ENCODE peak calls at places on chromosomes 3 and 15, in four cellular contexts. One of them, this sample, is unnamed.

GRCh38 chr3:123658118-123658859 is 73.4 kb upstream of the HACD2 start:
- DNase-seq in astrocyte of the spinal cord: peak; percentile 69
- DNase-seq in left ventricle myocardium superior: peak; percentile 49
- DNase-seq in body of pancreas: peak; percentile 62
- DNase-seq in this sample: peak; percentile 81

GRCh38 chr3:68088216-68088615 is 433.8 kb upstream of the SUCLG2 start:
- DNase-seq in astrocyte of the spinal cord: no peak
- DNase-seq in body of pancreas: peak; percentile 46
- DNase-seq in left ventricle myocardium superior: no peak
- DNase-seq in this sample: no peak

GRCh38 chr3:72836923-72837322 is 11.3 kb downstream of the SHQ1 start:
- DNase-seq in left ventricle myocardium superior: peak; percentile 88
- DNase-seq in astrocyte of the spinal cord: peak; percentile 46
- DNase-seq in body of pancreas: peak; percentile 85
- DNase-seq in this sample: no peak

GRCh38 chr3:149010504-149010951 is 19.2 kb downstream of the GYG1 start:
- DNase-seq in body of pancreas: no peak
- DNase-seq in left ventricle myocardium superior: no peak
- DNase-seq in astrocyte of the spinal cord: no peak
- DNase-seq in this sample: peak; percentile 58

GRCh38 chr3:150738688-150739087 is 24.3 kb downstream of the SIAH2 start:
- DNase-seq in left ventricle myocardium superior: no peak
- DNase-seq in astrocyte of the spinal cord: no peak
- DNase-seq in body of pancreas: no peak
- DNase-seq in this sample: peak; percentile 45

GRCh38 chr15:73867956-73868355 is 5.4 kb upstream of the TBC1D21 start:
- DNase-seq in body of pancreas: no peak
- DNase-seq in astrocyte of the spinal cord: no peak
- DNase-seq in left ventricle myocardium superior: no peak
- DNase-seq in this sample: no peak

GRCh38 chr3:25992606-25993005 is 202.7 kb downstream of the OXSM start:
- DNase-seq in left ventricle myocardium superior: no peak
- DNase-seq in astrocyte of the spinal cord: no peak
- DNase-seq in body of pancreas: no peak
- DNase-seq in this sample: no peak

GRCh38 chr3:38245930-38246329 is 19.7 kb upstream of the SLC22A13 start:
- DNase-seq in body of pancreas: no peak
- DNase-seq in astrocyte of the spinal cord: no peak
- DNase-seq in left ventricle myocardium superior: no peak
- DNase-seq in this sample: no peak

GRCh38 chr3:20055020-20055775 is 15.0 kb downstream of the KAT2B start:
- DNase-seq in left ventricle myocardium superior: no peak
- DNase-seq in body of pancreas: no peak
- DNase-seq in astrocyte of the spinal cord: no peak
- DNase-seq in this sample: no peak

GRCh38 chr3:38473229-38473628 is 19.5 kb downstream of the ACVR2B start:
- DNase-seq in body of pancreas: no peak
- DNase-seq in astrocyte of the spinal cord: no peak
- DNase-seq in left ventricle myocardium superior: no peak
- DNase-seq in this sample: no peak

GRCh38 chr15:78207110-78207458 is 27.3 kb downstream of the ACSBG1 start:
- DNase-seq in left ventricle myocardium superior: no peak
- DNase-seq in astrocyte of the spinal cord: no peak
- DNase-seq in body of pancreas: peak; percentile 43
- DNase-seq in this sample: no peak

GRCh38 chr15:64009798-64010241 is 36.5 kb downstream of the DAPK2 start:
- DNase-seq in astrocyte of the spinal cord: peak; percentile 25
- DNase-seq in left ventricle myocardium superior: no peak
- DNase-seq in body of pancreas: no peak
- DNase-seq in this sample: no peak

GRCh38 chr3:142929890-142930289 is 33.6 kb downstream of the PAQR9 start:
- DNase-seq in left ventricle myocardium superior: no peak
- DNase-seq in astrocyte of the spinal cord: no peak
- DNase-seq in body of pancreas: no peak
- DNase-seq in this sample: no peak

GRCh38 chr3:128735884-128736283 is 9.9 kb downstream of the RAB7A start:
- DNase-seq in body of pancreas: no peak
- DNase-seq in astrocyte of the spinal cord: no peak
- DNase-seq in left ventricle myocardium superior: no peak
- DNase-seq in this sample: no peak

GRCh38 chr3:46297658-46298423 is 55.6 kb downstream of the CCR3 start:
- DNase-seq in astrocyte of the spinal cord: no peak
- DNase-seq in body of pancreas: peak; percentile 39
- DNase-seq in left ventricle myocardium superior: no peak
- DNase-seq in this sample: no peak

GRCh38 chr15:47801522-47801921 is 84.2 kb downstream of the SEMA6D start:
- DNase-seq in astrocyte of the spinal cord: no peak
- DNase-seq in left ventricle myocardium superior: no peak
- DNase-seq in body of pancreas: no peak
- DNase-seq in this sample: no peak

GRCh38 chr3:190591080-190591479 is 77.2 kb downstream of the IL1RAP start:
- DNase-seq in body of pancreas: no peak
- DNase-seq in left ventricle myocardium superior: no peak
- DNase-seq in astrocyte of the spinal cord: no peak
- DNase-seq in this sample: no peak

GRCh38 chr3:181009225-181009624 is 19.7 kb upstream of the DNAJC19 start:
- DNase-seq in astrocyte of the spinal cord: no peak
- DNase-seq in left ventricle myocardium superior: no peak
- DNase-seq in body of pancreas: no peak
- DNase-seq in this sample: peak; percentile 2

GRCh38 chr3:184186902-184187207 is 856 bp downstream of the ABCF3 start:
- DNase-seq in body of pancreas: no peak
- DNase-seq in astrocyte of the spinal cord: no peak
- DNase-seq in left ventricle myocardium superior: no peak
- DNase-seq in this sample: no peak

GRCh38 chr15:55267401-55268053 is 22.1 kb downstream of the RAB27A start:
- DNase-seq in body of pancreas: peak; percentile 67
- DNase-seq in astrocyte of the spinal cord: peak; percentile 45
- DNase-seq in left ventricle myocardium superior: peak; percentile 52
- DNase-seq in this sample: peak; percentile 83

GRCh38 chr15:25543156-25543555 is 104.3 kb upstream of the UBE3A start:
- DNase-seq in astrocyte of the spinal cord: peak; percentile 51
- DNase-seq in left ventricle myocardium superior: no peak
- DNase-seq in body of pancreas: peak; percentile 35
- DNase-seq in this sample: peak; percentile 25

GRCh38 chr3:172270767-172271166 is 177.5 kb downstream of the GHSR start:
- DNase-seq in left ventricle myocardium superior: no peak
- DNase-seq in astrocyte of the spinal cord: no peak
- DNase-seq in body of pancreas: no peak
- DNase-seq in this sample: no peak

GRCh38 chr3:37183976-37184375 is 9.6 kb upstream of the LRRFIP2 start:
- DNase-seq in left ventricle myocardium superior: no peak
- DNase-seq in body of pancreas: no peak
- DNase-seq in astrocyte of the spinal cord: peak; percentile 74
- DNase-seq in this sample: peak; percentile 41

GRCh38 chr3:53773586-53774368 is 72.4 kb downstream of the CHDH start:
- DNase-seq in left ventricle myocardium superior: no peak
- DNase-seq in astrocyte of the spinal cord: no peak
- DNase-seq in body of pancreas: peak; percentile 34
- DNase-seq in this sample: peak; percentile 76

GRCh38 chr15:33234019-33234418 is 39.5 kb upstream of the FMN1 start:
- DNase-seq in body of pancreas: peak; percentile 25
- DNase-seq in left ventricle myocardium superior: no peak
- DNase-seq in astrocyte of the spinal cord: peak; percentile 71
- DNase-seq in this sample: peak; percentile 49

GRCh38 chr15:98518823-98519561 is 129.3 kb upstream of the IGF1R start:
- DNase-seq in astrocyte of the spinal cord: peak; percentile 73
- DNase-seq in left ventricle myocardium superior: no peak
- DNase-seq in body of pancreas: peak; percentile 62
- DNase-seq in this sample: peak; percentile 63

GRCh38 chr15:94229591-94230365 is 1.6 kb upstream of the MCTP2 start:
- DNase-seq in astrocyte of the spinal cord: no peak
- DNase-seq in body of pancreas: no peak
- DNase-seq in left ventricle myocardium superior: no peak
- DNase-seq in this sample: no peak

GRCh38 chr3:100590114-100590839 is 19.1 kb upstream of the ADGRG7 start:
- DNase-seq in body of pancreas: peak; percentile 74
- DNase-seq in astrocyte of the spinal cord: peak; percentile 71
- DNase-seq in left ventricle myocardium superior: no peak
- DNase-seq in this sample: peak; percentile 81

This sample was measured in fibroblast of lung.